ENCODE peak calls at places on chromosomes 7 and 10, in five cellular contexts. W is PC-3, P is GM23338, L is transverse colon, Q is adrenal gland. C is an unnamed sample. For H3K4me1, the result is how much of the 10 kb centered on the place peaks cover.

GRCh38 chr10:58444876-58445275 is 59.7 kb downstream of the TFAM start:
- DNase-seq in W (no peak), P (no peak), Q (no peak), L (no peak), C (no peak)

GRCh38 chr10:100670828-100671479 is 74.4 kb upstream of the PAX2 start:
- DNase-seq in W (peak), P (peak), Q (peak), L (peak), C (no peak)

GRCh38 chr10:104139221-104139620 is 17.2 kb downstream of the SFR1 start:
- DNase-seq in P (peak), W (peak), Q (no peak), L (no peak), C (no peak)

GRCh38 chr10:106133451-106133850 is 1031.1 kb downstream of the SORCS1 start:
- DNase-seq in Q (no peak), L (no peak), W (no peak), P (no peak), C (no peak)

GRCh38 chr10:68796609-68797008 is 30.7 kb upstream of the STOX1 start:
- DNase-seq in L (no peak), W (peak), P (no peak), Q (no peak), C (no peak)

GRCh38 chr7:100825760-100826545 is 1.4 kb downstream of the EPHB4 start:
- DNase-seq in W (peak), Q (peak), L (no peak), P (peak), C (no peak)

GRCh38 chr7:84647797-84648762 is 453.5 kb upstream of the SEMA3A start:
- DNase-seq in W (peak), Q (no peak), L (no peak), P (no peak), C (no peak)

GRCh38 chr10:14547826-14548225 is 217.1 kb upstream of the FRMD4A start:
- DNase-seq in P (peak), L (no peak), Q (no peak), W (no peak), C (no peak)

GRCh38 chr7:141992688-141993087 is 3.0 kb upstream of the MGAM start:
- DNase-seq in W (no peak), P (no peak), L (no peak), Q (no peak), C (no peak)

GRCh38 chr7:139696547-139696946 is 81.3 kb downstream of the HIPK2 start:
- DNase-seq in L (no peak), Q (no peak), W (no peak), P (no peak), C (no peak)

GRCh38 chr7:64893401-64893800 is 9.7 kb upstream of the ZNF273 start:
- DNase-seq in L (no peak), P (peak), Q (no peak), W (no peak), C (no peak)

GRCh38 chr10:52951819-52952218 is 179.2 kb upstream of the MBL2 start:
- DNase-seq in W (peak), L (peak), Q (peak), P (peak), C (no peak)

GRCh38 chr10:122461367-122461728 is at the start of gene HTRA1:
- DNase-seq in Q (peak), W (peak), L (peak), P (peak), C (peak)

GRCh38 chr7:35727571-35727970 is 32.6 kb upstream of the HERPUD2 start:
- DNase-seq in W (no peak), P (no peak), Q (no peak), L (no peak), C (no peak)

GRCh38 chr10:102208311-102209035 is 17.6 kb upstream of the ELOVL3 start:
- DNase-seq in L (no peak), W (no peak), Q (peak), P (no peak), C (no peak)

GRCh38 chr7:109842386-109842785 is 1248.5 kb upstream of the LRRN3 start:
- DNase-seq in P (no peak), W (no peak), L (no peak), Q (no peak), C (no peak)

GRCh38 chr7:41890631-41891265 is 187.9 kb upstream of the INHBA start:
- DNase-seq in P (no peak), W (no peak), L (no peak), Q (no peak), C (no peak)

GRCh38 chr10:125415964-125416363 is 255.6 kb upstream of the CTBP2 start:
- DNase-seq in P (no peak), W (no peak), L (no peak), Q (no peak), C (no peak)

GRCh38 chr10:24462889-24463552 is 254.1 kb downstream of the KIAA1217 start:
- DNase-seq in Q (no peak), P (no peak), L (no peak), W (peak), C (no peak)

GRCh38 chr10:93481931-93482834 is at the start of gene MYOF:
- DNase-seq in W (peak), Q (peak), L (peak), P (peak), C (peak)

GRCh38 chr7:149635561-149636329 is 137.6 kb downstream of the ZNF467 start:
- DNase-seq in Q (no peak), P (peak), L (no peak), W (no peak), C (no peak)

GRCh38 chr7:17520941-17521340 is 222.5 kb downstream of the AHR start:
- DNase-seq in W (no peak), Q (no peak), L (no peak), P (no peak), C (no peak)

GRCh38 chr7:139571651-139572050 is 48.2 kb downstream of the CLEC2L start:
- DNase-seq in P (no peak), Q (no peak), W (no peak), L (no peak), C (peak)

GRCh38 chr10:63976538-63976937 is 455.3 kb downstream of the REEP3 start:
- DNase-seq in Q (peak), W (peak), L (peak), P (peak), C (no peak)

GRCh38 chr7:1096156-1097119 is 8.5 kb downstream of the GPER1 start:
- DNase-seq in W (no peak), P (no peak), Q (no peak), L (no peak), C (no peak)

DNA sequence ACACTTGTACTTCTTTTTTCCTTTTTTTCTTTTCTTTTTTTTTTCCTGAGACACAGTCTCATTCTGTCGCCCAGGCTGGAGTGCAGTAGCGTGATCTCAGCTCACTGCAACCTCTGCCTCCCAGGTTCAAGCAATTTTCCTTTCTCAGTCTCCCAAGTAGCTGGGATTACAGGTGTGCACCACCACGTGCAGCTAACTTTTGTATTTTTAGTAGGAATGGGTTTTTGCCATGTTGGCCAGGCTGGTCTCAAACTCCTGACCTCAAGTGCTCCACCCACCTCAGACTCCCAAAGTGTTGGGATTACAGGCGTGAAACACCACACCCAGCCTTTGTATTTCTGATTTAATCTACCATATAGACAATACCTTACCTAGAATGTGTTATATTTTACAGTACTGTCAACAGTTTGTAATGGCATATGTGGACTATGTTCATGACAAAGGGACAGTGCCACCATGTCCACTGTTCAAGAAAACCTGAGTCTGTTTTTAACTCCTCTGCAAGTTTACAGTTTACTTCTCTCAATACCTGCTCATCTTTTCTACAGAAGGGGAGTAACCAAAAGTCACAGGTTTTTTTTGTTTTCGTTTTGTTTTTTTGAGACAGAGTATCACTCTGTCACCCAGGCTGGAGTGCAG is 223.8 kb upstream of the KLF14 start:
- DNase-seq in Q (no peak), L (no peak), P (no peak), W (no peak), C (no peak)
- H3K4me1 ChIP-seq in Q (under half), L (under half), P (under half), W (under half), C (under half)

DNA sequence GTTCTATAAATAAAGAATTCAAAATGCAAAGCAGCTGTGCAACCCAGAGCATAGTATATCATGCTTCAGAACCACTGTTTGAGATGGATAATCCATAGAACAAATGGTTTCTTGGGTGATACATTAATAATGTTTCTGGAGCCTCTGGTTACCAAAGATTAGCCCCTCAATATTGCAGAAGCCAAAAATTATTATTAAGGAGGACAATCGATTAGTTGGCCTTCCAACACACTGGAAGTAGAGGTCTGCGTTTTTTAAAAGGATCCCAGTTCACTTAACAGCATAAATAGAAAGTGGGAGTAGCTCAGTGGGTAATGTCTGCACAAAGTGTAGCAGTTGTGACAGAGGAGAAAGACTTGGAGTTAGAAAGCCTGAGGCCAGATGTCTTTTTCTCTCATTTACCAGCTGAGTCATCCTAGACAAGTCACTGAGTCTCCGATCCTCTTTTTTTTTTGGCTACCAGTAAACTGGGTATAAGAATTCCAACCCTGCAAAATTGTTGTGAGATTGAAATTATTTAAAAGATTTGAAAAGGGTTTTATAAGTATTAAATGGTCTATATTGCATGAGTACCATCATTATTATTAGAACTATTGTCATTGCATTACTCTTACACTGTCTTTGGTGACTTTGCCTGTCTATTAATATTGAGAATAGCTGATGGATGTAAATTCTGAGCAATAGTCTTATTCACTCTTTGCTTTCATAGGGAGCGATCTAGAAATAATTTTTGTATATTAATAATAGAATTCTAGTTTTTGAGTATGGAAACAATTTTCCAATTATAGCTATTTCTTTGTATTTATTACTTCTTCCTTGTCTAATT is 73.8 kb downstream of the ARID5B start:
- DNase-seq in L (no peak), Q (no peak), W (peak), P (no peak), C (no peak)
- H3K4me1 ChIP-seq in L (under half), Q (under half), W (under half), P (under half), C (under half)

DNA sequence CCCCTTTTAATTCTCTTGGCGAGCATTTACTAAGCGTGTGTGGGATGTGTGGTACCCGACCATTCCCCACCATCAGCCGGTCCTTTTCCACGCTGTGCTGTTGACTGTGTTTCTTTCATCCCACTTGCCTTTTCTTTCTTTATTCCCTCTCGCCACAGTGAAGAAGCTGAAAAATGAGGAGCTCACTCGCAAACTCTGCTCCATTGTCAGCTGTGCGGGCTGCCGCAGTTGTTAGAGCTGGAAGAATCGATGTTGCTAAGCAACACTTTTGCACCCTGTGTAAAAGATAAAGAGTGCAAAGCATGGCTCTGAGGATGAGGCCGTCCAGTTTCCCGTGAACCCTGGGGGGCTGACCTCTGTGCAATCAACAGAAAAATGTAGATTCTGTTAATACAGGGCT is 203.1 kb upstream of the NEBL start:
- DNase-seq in L (no peak), W (no peak), P (no peak), Q (no peak), C (no peak)
- H3K4me1 ChIP-seq in L (under half), W (under half), P (under half), Q (under half), C (under half)

GRCh38 chr7:105639677-105640493 is 58.6 kb upstream of the EFCAB10 start:
- DNase-seq in P (peak), W (no peak), Q (no peak), L (no peak), C (peak)

GRCh38 chr7:105643384-105643783 is 62.1 kb upstream of the EFCAB10 start:
- DNase-seq in W (no peak), P (peak), L (no peak), Q (no peak), C (no peak)

GRCh38 chr7:105642264-105642663 is 61.0 kb upstream of the EFCAB10 start:
- DNase-seq in W (no peak), L (no peak), P (no peak), Q (no peak), C (no peak)

GRCh38 chr7:105638942-105639495 is 57.7 kb upstream of the EFCAB10 start:
- DNase-seq in L (peak), Q (no peak), W (no peak), P (peak), C (no peak)

GRCh38 chr7:105641236-105641810 is 60.0 kb upstream of the EFCAB10 start:
- DNase-seq in P (no peak), L (no peak), W (no peak), Q (no peak), C (peak)
- H3K4me1 ChIP-seq in P (half or more), L (under half), W (under half), Q (under half), C (under half)

GRCh38 chr7:127914693-127915092 is 116.5 kb downstream of the LRRC4 start:
- DNase-seq in Q (no peak), W (no peak), P (no peak), L (no peak), C (no peak)
- H3K4me1 ChIP-seq in Q (under half), W (under half), P (under half), L (under half), C (under half)

DNA sequence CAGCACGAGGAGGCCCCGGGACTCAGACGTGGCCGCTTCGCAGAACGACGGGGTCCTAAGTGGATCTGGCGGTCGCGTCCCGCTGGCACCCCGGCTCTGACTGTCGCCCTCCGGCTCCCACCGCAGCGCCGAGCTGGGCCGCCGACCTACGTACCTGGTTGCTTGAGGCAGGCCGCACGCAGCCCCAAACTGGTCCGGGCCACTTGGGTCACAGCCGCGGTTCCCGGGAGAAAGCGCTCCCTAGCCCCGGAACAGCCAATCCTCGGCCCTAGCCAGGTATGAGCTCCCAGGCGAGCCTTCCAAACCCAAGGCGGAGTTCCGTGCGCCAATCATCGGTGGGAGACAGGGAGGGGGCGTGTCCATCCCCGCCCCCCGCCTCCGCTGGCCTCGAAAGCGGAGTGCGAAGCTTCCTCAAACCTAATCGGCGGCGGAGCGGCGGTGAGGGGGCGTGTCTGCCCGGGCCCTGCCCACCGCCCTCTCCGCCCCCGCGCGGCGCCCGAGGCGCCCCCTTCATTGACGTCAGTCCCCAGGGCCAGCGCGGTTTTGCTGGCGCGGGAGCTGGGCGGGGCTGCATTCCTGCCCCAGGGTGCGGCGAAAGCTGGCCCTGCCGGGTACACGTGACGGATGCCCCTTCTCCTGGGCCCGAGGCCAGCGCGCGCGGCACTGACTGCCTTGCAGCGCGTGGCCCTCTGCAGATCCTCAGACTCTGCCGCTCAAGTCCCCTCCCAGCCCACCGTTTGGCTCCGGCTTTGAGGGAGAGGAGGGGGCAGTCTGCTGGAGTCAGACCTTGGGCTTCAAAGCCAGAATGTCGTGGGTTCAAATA is at the start of gene AVPI1:
- DNase-seq in Q (peak), P (peak), L (peak), W (peak), C (peak)
- H3K4me1 ChIP-seq in Q (under half), P (under half), L (under half), W (half or more), C (under half)

GRCh38 chr10:79078367-79079073 is 9.8 kb downstream of the ZMIZ1 start:
- DNase-seq in Q (no peak), P (peak), L (no peak), W (no peak), C (no peak)
- H3K4me1 ChIP-seq in Q (half or more), P (under half), L (half or more), W (half or more), C (half or more)

GRCh38 chr10:116835658-116836057 is 13.6 kb upstream of the ENO4 start:
- DNase-seq in Q (no peak), L (no peak), W (no peak), P (no peak), C (no peak)

GRCh38 chr10:116833986-116834760 is 15.1 kb upstream of the ENO4 start:
- DNase-seq in L (no peak), W (no peak), Q (no peak), P (peak), C (no peak)

GRCh38 chr10:116836902-116837513 is 12.3 kb upstream of the ENO4 start:
- DNase-seq in P (no peak), L (no peak), Q (no peak), W (no peak), C (no peak)

GRCh38 chr10:116838143-116838725 is 11.1 kb upstream of the ENO4 start:
- DNase-seq in W (no peak), P (no peak), L (no peak), Q (no peak), C (no peak)

DNA sequence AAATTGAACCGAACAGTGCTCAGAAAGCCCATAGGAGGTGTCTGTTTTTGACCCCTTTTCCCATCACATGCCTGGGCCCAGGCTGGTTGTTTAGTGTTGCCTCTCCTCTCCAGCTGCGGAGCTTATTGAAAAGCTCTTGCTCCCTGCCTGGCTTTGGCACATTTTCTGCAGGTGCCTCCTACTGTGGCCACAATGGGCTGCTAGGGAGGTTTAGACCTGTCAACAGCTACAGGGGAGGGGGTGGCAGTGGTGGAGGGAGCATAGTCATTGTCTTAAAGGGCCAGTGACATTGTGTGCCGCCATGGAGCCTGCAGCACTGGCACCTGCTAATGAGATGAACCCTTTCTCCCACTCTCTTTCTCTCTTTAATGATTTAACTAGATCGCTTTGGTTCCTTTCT is 13.2 kb upstream of the ENO4 start:
- DNase-seq in Q (no peak), W (no peak), P (peak), L (no peak), C (no peak)
- H3K4me1 ChIP-seq in Q (under half), W (under half), P (half or more), L (under half), C (under half)

DNA sequence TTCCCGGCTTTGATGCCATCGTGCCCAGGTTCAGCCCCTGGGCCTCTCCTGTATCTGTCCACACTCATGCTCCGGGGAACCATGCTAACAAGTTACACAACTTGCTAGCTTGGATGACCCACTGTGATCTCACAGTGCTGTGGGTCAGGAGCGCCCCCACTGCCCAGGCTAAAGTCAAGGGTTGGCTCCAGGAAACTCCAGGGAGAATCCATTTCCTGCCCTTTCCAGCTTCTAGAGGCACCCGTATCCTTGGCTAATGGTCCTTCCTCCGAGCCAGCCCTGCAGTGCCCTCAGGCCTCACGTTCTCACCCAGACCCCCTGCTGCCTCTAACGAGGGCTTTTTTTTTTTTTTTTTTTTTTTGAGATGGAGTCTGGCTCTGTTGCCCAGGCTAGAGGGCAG is 19.5 kb downstream of the AMZ1 start:
- DNase-seq in W (no peak), L (no peak), Q (no peak), P (no peak), C (no peak)
- H3K4me1 ChIP-seq in W (under half), L (under half), Q (under half), P (under half), C (under half)

C was measured in ovary.